ENCODE peak calls at places on chromosome 11, in seven cellular contexts. E is epithelial cell of esophagus, L is fibroblast of the aortic adventitia, U is hippocampal formation, Z is LoVo, Y is tibial nerve, C is T follicular helper cell. I is an unnamed sample.

GRCh38 chr11:128424867-128425285 is 162.5 kb downstream of the ETS1 start:
- DNase-seq in U (no peak), E (no peak), Y (peak; percentile 25), C (no peak), L (peak; percentile 46), Z (no peak), I (no peak)

GRCh38 chr11:33766085-33766484 is 8.2 kb downstream of the FBXO3 start:
- DNase-seq in Z (no peak), C (no peak), E (no peak), L (no peak), Y (no peak), U (no peak), I (no peak)

GRCh38 chr11:70669871-70670683 is 271.7 kb downstream of the CTTN start:
- DNase-seq in C (no peak), E (no peak), U (no peak), L (no peak), Z (no peak), Y (no peak), I (peak; percentile 9)

GRCh38 chr11:117932426-117932825 is 3.2 kb upstream of the TMPRSS13 start:
- DNase-seq in C (no peak), L (no peak), Y (no peak), Z (no peak), U (no peak), E (no peak), I (no peak)

GRCh38 chr11:126459691-126460404 is 104.4 kb downstream of the ST3GAL4 start:
- DNase-seq in L (peak; percentile 64), E (no peak), Z (no peak), Y (no peak), C (no peak), U (peak; percentile 83), I (no peak)

GRCh38 chr11:12216542-12217422 is 106.4 kb downstream of the MICAL2 start:
- DNase-seq in E (no peak), C (no peak), Z (no peak), Y (no peak), L (peak; percentile 77), U (no peak), I (no peak)

GRCh38 chr11:107651672-107652071 is 60.2 kb downstream of the SLN start:
- DNase-seq in C (no peak), Z (no peak), E (no peak), L (no peak), Y (no peak), U (no peak), I (no peak)

GRCh38 chr11:12838463-12839120 is 164.4 kb downstream of the TEAD1 start:
- DNase-seq in U (no peak), C (no peak), Z (no peak), Y (no peak), E (peak; percentile 94), L (peak; percentile 79), I (no peak)

GRCh38 chr11:62435741-62436485 is 17.1 kb downstream of the SCGB1A1 start:
- DNase-seq in C (no peak), E (no peak), Z (no peak), U (peak; percentile 84), L (no peak), Y (no peak), I (no peak)

GRCh38 chr11:130180491-130180890 is 20.9 kb downstream of the ST14 start:
- DNase-seq in C (no peak), E (peak; percentile 82), L (peak; percentile 54), Y (no peak), Z (peak; percentile 19), U (no peak), I (no peak)

GRCh38 chr11:122242731-122243130 is 126.7 kb upstream of the BLID start:
- DNase-seq in Z (no peak), U (no peak), E (no peak), L (no peak), Y (no peak), C (no peak), I (no peak)

GRCh38 chr11:58926695-58927094 is 12.6 kb upstream of the GLYATL1 start:
- DNase-seq in Y (no peak), Z (no peak), U (no peak), E (peak; percentile 21), C (no peak), L (peak; percentile 78), I (no peak)

GRCh38 chr11:94130589-94131362 is 2.1 kb downstream of the PANX1 start:
- DNase-seq in C (no peak), L (peak; percentile 96), Y (peak; percentile 54), E (peak; percentile 93), Z (no peak), U (no peak), I (no peak)

GRCh38 chr11:7890417-7891179 is 40.5 kb downstream of the OR10A6 start:
- DNase-seq in Y (no peak), U (no peak), C (no peak), L (peak; percentile 37), E (no peak), Z (no peak), I (no peak)

GRCh38 chr11:12223771-12224536 is 113.6 kb downstream of the MICAL2 start:
- DNase-seq in Y (no peak), E (peak; percentile 94), L (no peak), U (no peak), Z (no peak), C (no peak), I (no peak)

GRCh38 chr11:117188620-117189081 is 10.1 kb downstream of the SIDT2 start:
- DNase-seq in E (no peak), C (no peak), U (no peak), Y (no peak), L (no peak), Z (no peak), I (no peak)

GRCh38 chr11:20443596-20443995 is 56.1 kb downstream of the PRMT3 start:
- DNase-seq in L (peak; percentile 35), Y (no peak), Z (no peak), U (peak; percentile 37), C (no peak), E (peak; percentile 36), I (no peak)

GRCh38 chr11:64100782-64101358 is 65.0 kb downstream of the MACROD1 start:
- DNase-seq in L (no peak), Y (no peak), Z (no peak), C (no peak), E (no peak), U (no peak), I (no peak)

GRCh38 chr11:95577716-95578460 is 211.7 kb downstream of the FAM76B start:
- DNase-seq in E (peak; percentile 93), Y (no peak), Z (no peak), C (no peak), L (peak; percentile 84), U (no peak), I (no peak)

GRCh38 chr11:61055776-61056175 is 46.5 kb upstream of the CD5 start:
- DNase-seq in Z (no peak), Y (no peak), L (no peak), U (no peak), E (no peak), C (no peak), I (no peak)

GRCh38 chr11:67071420-67072284 is 15.0 kb downstream of the RHOD start:
- DNase-seq in Z (peak; percentile 11), L (peak; percentile 65), Y (peak; percentile 74), C (peak; percentile 53), U (no peak), E (peak; percentile 73), I (no peak)

GRCh38 chr11:100908746-100909145 is 220.9 kb downstream of the PGR start:
- DNase-seq in Y (no peak), U (no peak), Z (no peak), E (no peak), L (no peak), C (no peak), I (no peak)

GRCh38 chr11:11732116-11732515 is 109.7 kb upstream of the USP47 start:
- DNase-seq in E (peak; percentile 39), Z (no peak), Y (no peak), C (no peak), L (no peak), U (no peak), I (no peak)

GRCh38 chr11:2217211-2218081 is 45.8 kb upstream of the TH start:
- DNase-seq in Z (no peak), U (no peak), Y (no peak), L (no peak), C (no peak), E (no peak), I (no peak)

GRCh38 chr11:129006161-129006560 is 63.5 kb upstream of the TP53AIP1 start:
- DNase-seq in C (no peak), Z (no peak), U (no peak), Y (no peak), L (no peak), E (peak; percentile 62), I (no peak)

GRCh38 chr11:35735903-35736302 is 73.3 kb downstream of the TRIM44 start:
- DNase-seq in C (no peak), L (no peak), U (no peak), Z (no peak), E (no peak), Y (no peak), I (no peak)

GRCh38 chr11:86021390-86021789 is 47.5 kb downstream of the PICALM start:
- DNase-seq in E (no peak), U (no peak), L (no peak), C (no peak), Z (no peak), Y (no peak), I (no peak)

GRCh38 chr11:114134870-114135269 is 75.4 kb downstream of the ZBTB16 start:
- DNase-seq in Y (no peak), U (no peak), Z (no peak), E (peak; percentile 59), C (no peak), L (peak; percentile 77), I (no peak)

GRCh38 chr11:67564230-67564629 is 19.4 kb upstream of the GSTP1 start:
- DNase-seq in L (no peak), E (peak; percentile 17), C (no peak), Z (no peak), U (no peak), Y (no peak), I (no peak)

GRCh38 chr11:45400594-45400993 is 114.5 kb upstream of the SYT13 start:
- DNase-seq in L (peak; percentile 52), C (no peak), Z (no peak), U (no peak), E (no peak), Y (no peak), I (no peak)